ENCODE peak calls at places on chromosomes 2 and 18, in five cellular contexts. G is H7, S is NCI-H774, N is A549, E is anterior cingulate cortex. M is an unnamed sample.

GRCh38 chr2:67839242-67839641 is 223.6 kb downstream of the C1D start:
- DNase-seq in G (no peak), S (no peak), N (no peak), E (no peak), M (no peak)

GRCh38 chr2:71545572-71546274 is 92.4 kb downstream of the DYSF start:
- DNase-seq in G (peak; percentile 93), S (peak; percentile 22), N (peak; percentile 80), E (peak; percentile 19), M (peak; percentile 77)

GRCh38 chr2:241815477-241816430 is 6.8 kb downstream of the NEU4 start:
- DNase-seq in G (peak; percentile 67), S (no peak), N (no peak), E (no peak), M (no peak)

GRCh38 chr18:24089059-24089458 is 49.8 kb upstream of the CABYR start:
- DNase-seq in G (no peak), S (peak; percentile 9), N (no peak), E (no peak), M (no peak)

GRCh38 chr2:118371500-118371899 is 283.2 kb downstream of the INSIG2 start:
- DNase-seq in G (peak; percentile 66), S (no peak), N (peak; percentile 10), E (no peak), M (peak; percentile 15)

GRCh38 chr2:71347517-71347916 is 15.9 kb downstream of the ZNF638 start:
- DNase-seq in G (no peak), S (no peak), N (no peak), E (no peak), M (no peak)

GRCh38 chr2:210586381-210586780 is 30.0 kb downstream of the CPS1 start:
- DNase-seq in G (no peak), S (no peak), N (no peak), E (no peak), M (no peak)

GRCh38 chr2:231123362-231123898 is 1.4 kb downstream of the HTR2B start:
- DNase-seq in G (no peak), S (no peak), N (no peak), E (no peak), M (peak; percentile 30)

GRCh38 chr2:159890945-159891588 is 93.1 kb upstream of the CD302 start:
- DNase-seq in G (no peak), S (no peak), N (no peak), E (no peak), M (no peak)

GRCh38 chr2:217942731-217943335 is 60.0 kb downstream of the TNS1 start:
- DNase-seq in G (no peak), S (no peak), N (no peak), E (peak; percentile 58), M (peak; percentile 85)

GRCh38 chr2:43452318-43452731 is 143.5 kb downstream of the THADA start:
- DNase-seq in G (no peak), S (no peak), N (no peak), E (no peak), M (no peak)

GRCh38 chr18:49645836-49646235 is 84.0 kb downstream of the LIPG start:
- DNase-seq in G (peak; percentile 58), S (no peak), N (no peak), E (no peak), M (no peak)

GRCh38 chr18:49813071-49813320 is 337 bp downstream of the ACAA2 start:
- DNase-seq in G (peak; percentile 67), S (no peak), N (peak; percentile 1), E (peak; percentile 46), M (peak; percentile 58)

GRCh38 chr2:233234264-233234663 is 17.2 kb upstream of the ATG16L1 start:
- DNase-seq in G (no peak), S (no peak), N (no peak), E (no peak), M (no peak)

GRCh38 chr2:133879703-133880102 is 311.4 kb upstream of the NCKAP5 start:
- DNase-seq in G (no peak), S (no peak), N (no peak), E (no peak), M (no peak)

GRCh38 chr2:42567389-42567788 is 1.0 kb upstream of the MTA3 start:
- DNase-seq in G (no peak), S (no peak), N (no peak), E (no peak), M (peak; percentile 29)

GRCh38 chr2:70123051-70123828 is 36.0 kb downstream of the PCBP1 start:
- DNase-seq in G (peak; percentile 81), S (no peak), N (no peak), E (no peak), M (peak; percentile 72)

GRCh38 chr2:128250409-128251025 is 68.2 kb downstream of the HS6ST1 start:
- DNase-seq in G (peak; percentile 31), S (no peak), N (no peak), E (no peak), M (no peak)